ENCODE peak calls at places on chromosome 7, in four cellular contexts. U is endothelial cell of umbilical vein, B is body of pancreas, G is kidney. Q is an unnamed sample.

GRCh38 chr7:139721844-139722243 is 56.0 kb downstream of the HIPK2 start:
- DNase-seq in U (no peak), B (no peak), G (no peak), Q (no peak)

GRCh38 chr7:542935-543789 is 23.5 kb upstream of the PDGFA start:
- DNase-seq in B (no peak), G (peak), U (peak), Q (no peak)

GRCh38 chr7:108643136-108643535 is 73.5 kb downstream of the DNAJB9 start:
- DNase-seq in G (no peak), B (no peak), U (no peak), Q (no peak)

GRCh38 chr7:135249901-135250300 is 16.3 kb downstream of the STRA8 start:
- DNase-seq in G (no peak), U (no peak), B (no peak), Q (no peak)

GRCh38 chr7:11210374-11210773 is 236.7 kb downstream of the PHF14 start:
- DNase-seq in U (no peak), B (no peak), G (no peak), Q (no peak)

GRCh38 chr7:44193011-44193802 is 4.0 kb upstream of the GCK start:
- DNase-seq in U (no peak), G (no peak), B (no peak), Q (no peak)

GRCh38 chr7:140656548-140657515 is 15.9 kb upstream of the ADCK2 start:
- DNase-seq in B (peak), U (peak), G (no peak), Q (no peak)

GRCh38 chr7:131843862-131844261 is 287.4 kb upstream of the PODXL start:
- DNase-seq in G (no peak), U (no peak), B (no peak), Q (no peak)

GRCh38 chr7:112204072-112204775 is 2.0 kb downstream of the DOCK4 start:
- DNase-seq in B (no peak), G (no peak), U (peak), Q (no peak)

GRCh38 chr7:85529831-85530230 is 343.0 kb upstream of the SEMA3D start:
- DNase-seq in U (peak), G (no peak), B (no peak), Q (no peak)

GRCh38 chr7:133585003-133585668 is 332.3 kb downstream of the EXOC4 start:
- DNase-seq in B (no peak), U (peak), G (no peak), Q (no peak)

DNA sequence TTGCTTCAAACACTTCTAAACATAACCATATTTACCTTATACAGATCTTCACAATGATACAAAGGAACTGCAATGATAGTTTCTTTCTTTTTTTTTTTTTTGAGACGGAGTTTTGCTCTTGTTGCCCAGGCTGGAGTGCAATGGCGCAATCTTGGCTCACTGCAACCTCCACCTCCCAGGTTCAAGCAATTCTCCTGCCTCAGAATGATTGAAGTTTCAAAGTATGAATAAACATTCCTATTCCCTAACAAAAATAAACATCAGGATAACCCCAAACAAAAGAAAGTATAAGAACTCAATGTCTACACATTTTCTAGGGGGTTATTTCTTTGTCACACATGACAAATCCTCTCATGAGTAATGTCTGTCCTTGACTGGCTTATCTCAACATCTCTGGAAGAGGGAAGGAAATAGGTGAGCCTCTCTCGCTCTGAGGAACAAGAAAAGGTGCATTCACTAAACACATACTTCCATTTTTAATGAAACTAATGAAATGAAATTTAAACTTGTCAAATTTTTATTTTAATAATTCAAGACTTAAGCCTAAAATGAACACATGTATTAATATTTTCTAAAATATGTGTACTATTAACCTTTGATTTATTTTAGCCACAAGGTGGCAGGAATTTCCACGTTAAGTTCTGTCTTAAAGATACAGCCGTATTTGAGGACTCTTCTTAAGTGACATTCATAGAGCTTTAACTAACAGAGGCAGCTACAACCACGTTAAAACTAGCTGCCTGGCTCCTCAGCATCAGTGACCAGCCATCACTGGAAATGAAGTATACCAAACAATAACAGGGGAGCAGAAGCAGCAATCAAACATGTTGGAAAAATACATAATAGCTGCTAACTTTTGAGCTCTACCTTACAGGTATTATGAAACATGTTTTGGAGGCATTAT is 58.3 kb downstream of the MALSU1 start:
- DNase-seq in G (no peak), B (no peak), U (peak), Q (no peak)
- TF ChIP-seq CTCF in G (no peak), B (peak), U (peak), Q (peak)

GRCh38 chr7:92884218-92884617 is 47.8 kb upstream of the CDK6 start:
- DNase-seq in G (no peak), U (no peak), B (no peak), Q (no peak)

GRCh38 chr7:92877367-92877766 is 41.0 kb upstream of the CDK6 start:
- DNase-seq in G (no peak), B (no peak), U (no peak), Q (no peak)

GRCh38 chr7:92881091-92881485 is 44.7 kb upstream of the CDK6 start:
- DNase-seq in B (no peak), U (no peak), G (no peak), Q (no peak)

GRCh38 chr7:92882760-92883159 is 46.4 kb upstream of the CDK6 start:
- DNase-seq in U (no peak), B (no peak), G (no peak), Q (no peak)

GRCh38 chr7:92880212-92881090 is 44.1 kb upstream of the CDK6 start:
- DNase-seq in B (no peak), U (peak), G (peak), Q (no peak)
- TF ChIP-seq CTCF in B (peak), U (peak), G (peak), Q (no peak)

GRCh38 chr7:24767878-24768569 is 10.8 kb upstream of the GSDME start:
- DNase-seq in U (no peak), G (no peak), B (no peak), Q (no peak)
- TF ChIP-seq CTCF in U (no peak), G (no peak), B (no peak), Q (no peak)

GRCh38 chr7:93715234-93715633 is 140.7 kb upstream of the CALCR start:
- DNase-seq in U (peak), B (peak), G (peak), Q (no peak)
- TF ChIP-seq CTCF in U (peak), B (peak), G (peak), Q (no peak)

DNA sequence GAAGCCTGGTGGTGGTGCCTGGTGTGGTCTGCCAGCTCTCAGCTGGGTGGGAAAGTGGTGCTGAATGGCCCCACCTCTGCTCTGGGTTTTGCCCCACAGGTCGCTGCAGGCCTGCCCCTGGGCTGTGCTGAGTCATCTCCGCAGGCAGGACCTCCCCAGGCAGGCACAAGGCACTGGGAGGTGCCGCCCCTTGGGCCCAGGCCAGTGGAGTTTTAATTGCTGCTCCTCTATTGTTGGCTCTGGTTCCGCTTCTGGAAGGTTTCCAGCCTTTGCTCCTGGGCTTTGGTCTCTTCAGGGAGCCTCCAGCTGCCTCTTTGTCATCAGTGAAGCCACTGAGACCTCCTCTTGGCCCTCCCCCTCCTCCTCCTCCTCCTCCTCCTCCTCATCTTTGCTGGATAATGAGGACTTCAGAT is 180.3 kb upstream of the GRB10 start:
- DNase-seq in U (peak), G (peak), B (peak), Q (no peak)
- TF ChIP-seq CTCF in U (no peak), G (peak), B (peak), Q (no peak)

GRCh38 chr7:64180989-64181388 is 26.0 kb upstream of the ZNF735 start:
- DNase-seq in B (no peak), U (no peak), G (no peak), Q (no peak)
- TF ChIP-seq CTCF in B (no peak), U (no peak), G (no peak), Q (peak)

GRCh38 chr7:22361320-22361719 is 4.4 kb upstream of the RAPGEF5 start:
- DNase-seq in B (no peak), G (no peak), U (no peak), Q (no peak)
- TF ChIP-seq CTCF in B (no peak), G (no peak), U (no peak), Q (no peak)

DNA sequence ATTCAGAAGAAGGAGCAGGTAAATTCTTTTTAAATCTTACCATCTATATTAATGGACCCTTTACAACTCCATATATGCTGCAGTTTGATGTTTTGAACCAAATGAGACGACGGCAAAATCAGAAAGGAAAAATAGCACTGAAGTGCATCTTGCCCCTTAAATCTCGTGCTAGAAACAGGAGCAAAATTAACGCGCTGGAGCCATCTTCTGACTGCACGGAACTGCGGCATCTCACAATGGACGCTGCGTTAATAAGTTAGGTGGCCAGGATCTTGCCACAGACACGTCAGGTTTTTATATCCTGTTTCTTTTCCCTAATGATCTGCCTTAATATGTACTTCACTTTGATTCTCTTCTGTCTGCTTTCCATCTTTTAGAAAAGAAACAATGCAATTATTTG is 354.5 kb downstream of the TFEC start:
- DNase-seq in U (peak), G (no peak), B (no peak), Q (no peak)
- TF ChIP-seq CTCF in U (no peak), G (peak), B (no peak), Q (peak)

GRCh38 chr7:22277375-22277774 is 79.6 kb downstream of the RAPGEF5 start:
- DNase-seq in U (no peak), G (no peak), B (no peak), Q (no peak)
- TF ChIP-seq CTCF in U (no peak), G (no peak), B (no peak), Q (no peak)

DNA sequence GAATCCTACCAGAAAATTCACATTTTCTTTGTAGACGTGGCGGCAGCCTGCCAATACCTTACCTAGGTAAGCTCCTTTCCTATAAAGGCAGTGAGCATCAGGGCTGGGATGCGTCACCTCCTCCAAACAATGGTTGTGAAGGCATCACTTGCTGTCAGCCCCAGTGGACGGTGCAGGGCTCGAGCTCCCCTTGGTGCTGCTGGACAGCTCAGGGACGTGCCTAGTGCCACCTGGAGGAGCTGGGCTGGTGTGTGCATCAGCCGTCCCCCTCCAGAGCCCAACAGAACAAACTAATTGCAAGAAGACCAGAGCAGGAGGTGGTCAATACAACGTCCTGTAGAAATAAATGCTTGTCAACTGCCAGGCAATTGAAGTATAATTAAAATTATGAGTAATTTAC is 517.5 kb upstream of the FOXK1 start:
- DNase-seq in G (no peak), B (no peak), U (no peak), Q (no peak)
- TF ChIP-seq CTCF in G (no peak), B (no peak), U (no peak), Q (no peak)